ENCODE peak calls at places on chromosomes 11 and 22, in nine cellular contexts. One of them, this sample, is unnamed.
A peak's percentile ranks its signal among the peaks of the same experiment; 100 is the strongest.

GRCh38 chr11:122665882-122666281 is 10.4 kb downstream of the UBASH3B start:
- DNase-seq in A172: no peak
- DNase-seq in foreskin fibroblast: no peak
- DNase-seq in fibroblast of mammary gland: no peak
- DNase-seq in body of pancreas: no peak
- DNase-seq in activated T-cell treated with anti-CD3 and anti-CD28 coated beads for 1 hour: no peak
- DNase-seq in AG04450: no peak
- DNase-seq in stimulated activated CD8-positive, alpha-beta memory T cell treated with anti-CD3 and anti-CD28 coated beads, Interleukin-15, amount 100 ng/mL, for 48 hours: no peak
- DNase-seq in stimulated activated CD4-positive, alpha-beta T cell treated with anti-CD3 and anti-CD28 coated beads, Interleukin-4, amount 100 ng/mL, for 24 hours: no peak
- DNase-seq in this sample: no peak

GRCh38 chr22:49184736-49185135 is 642.9 kb downstream of the BRD1 start:
- DNase-seq in stimulated activated CD4-positive, alpha-beta T cell treated with anti-CD3 and anti-CD28 coated beads, Interleukin-4, amount 100 ng/mL, for 24 hours: no peak
- DNase-seq in activated T-cell treated with anti-CD3 and anti-CD28 coated beads for 1 hour: no peak
- DNase-seq in stimulated activated CD8-positive, alpha-beta memory T cell treated with anti-CD3 and anti-CD28 coated beads, Interleukin-15, amount 100 ng/mL, for 48 hours: no peak
- DNase-seq in foreskin fibroblast: no peak
- DNase-seq in body of pancreas: no peak
- DNase-seq in AG04450: no peak
- DNase-seq in A172: no peak
- DNase-seq in fibroblast of mammary gland: no peak
- DNase-seq in this sample: no peak

GRCh38 chr22:19554834-19555404 is 30.7 kb upstream of the CLDN5 start:
- DNase-seq in fibroblast of mammary gland: peak; percentile 14
- DNase-seq in A172: peak; percentile 28
- DNase-seq in body of pancreas: no peak
- DNase-seq in AG04450: no peak
- DNase-seq in foreskin fibroblast: no peak
- DNase-seq in stimulated activated CD8-positive, alpha-beta memory T cell treated with anti-CD3 and anti-CD28 coated beads, Interleukin-15, amount 100 ng/mL, for 48 hours: no peak
- DNase-seq in stimulated activated CD4-positive, alpha-beta T cell treated with anti-CD3 and anti-CD28 coated beads, Interleukin-4, amount 100 ng/mL, for 24 hours: no peak
- DNase-seq in activated T-cell treated with anti-CD3 and anti-CD28 coated beads for 1 hour: no peak
- DNase-seq in this sample: peak; percentile 31

GRCh38 chr11:118938491-118939411 is 13.0 kb upstream of the BCL9L start:
- DNase-seq in A172: peak; percentile 74
- DNase-seq in fibroblast of mammary gland: peak; percentile 52
- DNase-seq in AG04450: no peak
- DNase-seq in body of pancreas: no peak
- DNase-seq in stimulated activated CD4-positive, alpha-beta T cell treated with anti-CD3 and anti-CD28 coated beads, Interleukin-4, amount 100 ng/mL, for 24 hours: no peak
- DNase-seq in stimulated activated CD8-positive, alpha-beta memory T cell treated with anti-CD3 and anti-CD28 coated beads, Interleukin-15, amount 100 ng/mL, for 48 hours: no peak
- DNase-seq in foreskin fibroblast: no peak
- DNase-seq in activated T-cell treated with anti-CD3 and anti-CD28 coated beads for 1 hour: no peak
- DNase-seq in this sample: no peak

GRCh38 chr11:57424802-57425564 is 1.9 kb downstream of the SLC43A3 start:
- DNase-seq in activated T-cell treated with anti-CD3 and anti-CD28 coated beads for 1 hour: peak; percentile 65
- DNase-seq in A172: peak; percentile 94
- DNase-seq in body of pancreas: peak; percentile 52
- DNase-seq in stimulated activated CD4-positive, alpha-beta T cell treated with anti-CD3 and anti-CD28 coated beads, Interleukin-4, amount 100 ng/mL, for 24 hours: peak; percentile 93
- DNase-seq in AG04450: peak; percentile 66
- DNase-seq in stimulated activated CD8-positive, alpha-beta memory T cell treated with anti-CD3 and anti-CD28 coated beads, Interleukin-15, amount 100 ng/mL, for 48 hours: peak; percentile 89
- DNase-seq in fibroblast of mammary gland: peak; percentile 95
- DNase-seq in foreskin fibroblast: peak; percentile 83
- DNase-seq in this sample: peak; percentile 70

GRCh38 chr11:83836883-83837654 is 550.9 kb upstream of the CCDC90B start:
- DNase-seq in AG04450: no peak
- DNase-seq in foreskin fibroblast: no peak
- DNase-seq in stimulated activated CD4-positive, alpha-beta T cell treated with anti-CD3 and anti-CD28 coated beads, Interleukin-4, amount 100 ng/mL, for 24 hours: peak; percentile 4
- DNase-seq in A172: peak; percentile 65
- DNase-seq in fibroblast of mammary gland: peak; percentile 54
- DNase-seq in stimulated activated CD8-positive, alpha-beta memory T cell treated with anti-CD3 and anti-CD28 coated beads, Interleukin-15, amount 100 ng/mL, for 48 hours: no peak
- DNase-seq in activated T-cell treated with anti-CD3 and anti-CD28 coated beads for 1 hour: no peak
- DNase-seq in body of pancreas: peak; percentile 35
- DNase-seq in this sample: peak; percentile 35

GRCh38 chr22:40898850-40899357 is 37.0 kb upstream of the DNAJB7 start:
- DNase-seq in activated T-cell treated with anti-CD3 and anti-CD28 coated beads for 1 hour: no peak
- DNase-seq in foreskin fibroblast: peak; percentile 42
- DNase-seq in body of pancreas: no peak
- DNase-seq in A172: peak; percentile 49
- DNase-seq in fibroblast of mammary gland: peak; percentile 68
- DNase-seq in AG04450: peak; percentile 27
- DNase-seq in stimulated activated CD4-positive, alpha-beta T cell treated with anti-CD3 and anti-CD28 coated beads, Interleukin-4, amount 100 ng/mL, for 24 hours: peak; percentile 37
- DNase-seq in stimulated activated CD8-positive, alpha-beta memory T cell treated with anti-CD3 and anti-CD28 coated beads, Interleukin-15, amount 100 ng/mL, for 48 hours: no peak
- DNase-seq in this sample: peak; percentile 6

GRCh38 chr11:76329084-76329648 is 51.8 kb downstream of the THAP12 start:
- DNase-seq in body of pancreas: no peak
- DNase-seq in foreskin fibroblast: peak; percentile 27
- DNase-seq in fibroblast of mammary gland: peak; percentile 33
- DNase-seq in AG04450: peak; percentile 23
- DNase-seq in stimulated activated CD4-positive, alpha-beta T cell treated with anti-CD3 and anti-CD28 coated beads, Interleukin-4, amount 100 ng/mL, for 24 hours: no peak
- DNase-seq in activated T-cell treated with anti-CD3 and anti-CD28 coated beads for 1 hour: no peak
- DNase-seq in stimulated activated CD8-positive, alpha-beta memory T cell treated with anti-CD3 and anti-CD28 coated beads, Interleukin-15, amount 100 ng/mL, for 48 hours: no peak
- DNase-seq in A172: peak; percentile 30
- DNase-seq in this sample: no peak

GRCh38 chr11:116478676-116479075 is 294.1 kb downstream of the BUD13 start:
- DNase-seq in body of pancreas: no peak
- DNase-seq in stimulated activated CD8-positive, alpha-beta memory T cell treated with anti-CD3 and anti-CD28 coated beads, Interleukin-15, amount 100 ng/mL, for 48 hours: no peak
- DNase-seq in A172: no peak
- DNase-seq in fibroblast of mammary gland: no peak
- DNase-seq in activated T-cell treated with anti-CD3 and anti-CD28 coated beads for 1 hour: no peak
- DNase-seq in foreskin fibroblast: no peak
- DNase-seq in stimulated activated CD4-positive, alpha-beta T cell treated with anti-CD3 and anti-CD28 coated beads, Interleukin-4, amount 100 ng/mL, for 24 hours: no peak
- DNase-seq in AG04450: no peak
- DNase-seq in this sample: no peak

GRCh38 chr22:49997932-49998717 is 14.4 kb downstream of the IL17REL start:
- DNase-seq in stimulated activated CD8-positive, alpha-beta memory T cell treated with anti-CD3 and anti-CD28 coated beads, Interleukin-15, amount 100 ng/mL, for 48 hours: no peak
- DNase-seq in A172: no peak
- DNase-seq in AG04450: no peak
- DNase-seq in activated T-cell treated with anti-CD3 and anti-CD28 coated beads for 1 hour: no peak
- DNase-seq in body of pancreas: no peak
- DNase-seq in fibroblast of mammary gland: no peak
- DNase-seq in foreskin fibroblast: no peak
- DNase-seq in stimulated activated CD4-positive, alpha-beta T cell treated with anti-CD3 and anti-CD28 coated beads, Interleukin-4, amount 100 ng/mL, for 24 hours: no peak
- DNase-seq in this sample: no peak

GRCh38 chr11:47616726-47617416 is 22.7 kb upstream of the C1QTNF4 start:
- DNase-seq in stimulated activated CD4-positive, alpha-beta T cell treated with anti-CD3 and anti-CD28 coated beads, Interleukin-4, amount 100 ng/mL, for 24 hours: peak; percentile 9
- DNase-seq in AG04450: peak; percentile 69
- DNase-seq in stimulated activated CD8-positive, alpha-beta memory T cell treated with anti-CD3 and anti-CD28 coated beads, Interleukin-15, amount 100 ng/mL, for 48 hours: no peak
- DNase-seq in foreskin fibroblast: peak; percentile 72
- DNase-seq in activated T-cell treated with anti-CD3 and anti-CD28 coated beads for 1 hour: no peak
- DNase-seq in A172: peak; percentile 43
- DNase-seq in fibroblast of mammary gland: peak; percentile 85
- DNase-seq in body of pancreas: peak; percentile 27
- DNase-seq in this sample: no peak

GRCh38 chr22:46057762-46058420 is 80.9 kb upstream of the WNT7B start:
- DNase-seq in stimulated activated CD8-positive, alpha-beta memory T cell treated with anti-CD3 and anti-CD28 coated beads, Interleukin-15, amount 100 ng/mL, for 48 hours: no peak
- DNase-seq in AG04450: no peak
- DNase-seq in fibroblast of mammary gland: peak; percentile 83
- DNase-seq in foreskin fibroblast: no peak
- DNase-seq in A172: peak; percentile 75
- DNase-seq in activated T-cell treated with anti-CD3 and anti-CD28 coated beads for 1 hour: no peak
- DNase-seq in body of pancreas: peak; percentile 71
- DNase-seq in stimulated activated CD4-positive, alpha-beta T cell treated with anti-CD3 and anti-CD28 coated beads, Interleukin-4, amount 100 ng/mL, for 24 hours: peak; percentile 48
- DNase-seq in this sample: no peak

GRCh38 chr11:64619196-64619595 is 28.2 kb downstream of the SLC22A12 start:
- DNase-seq in foreskin fibroblast: no peak
- DNase-seq in fibroblast of mammary gland: no peak
- DNase-seq in activated T-cell treated with anti-CD3 and anti-CD28 coated beads for 1 hour: no peak
- DNase-seq in AG04450: no peak
- DNase-seq in A172: no peak
- DNase-seq in stimulated activated CD8-positive, alpha-beta memory T cell treated with anti-CD3 and anti-CD28 coated beads, Interleukin-15, amount 100 ng/mL, for 48 hours: no peak
- DNase-seq in stimulated activated CD4-positive, alpha-beta T cell treated with anti-CD3 and anti-CD28 coated beads, Interleukin-4, amount 100 ng/mL, for 24 hours: no peak
- DNase-seq in body of pancreas: no peak
- DNase-seq in this sample: no peak

GRCh38 chr11:71979094-71979493 is 19.6 kb upstream of the IL18BP start:
- DNase-seq in fibroblast of mammary gland: no peak
- DNase-seq in foreskin fibroblast: no peak
- DNase-seq in activated T-cell treated with anti-CD3 and anti-CD28 coated beads for 1 hour: no peak
- DNase-seq in AG04450: no peak
- DNase-seq in stimulated activated CD8-positive, alpha-beta memory T cell treated with anti-CD3 and anti-CD28 coated beads, Interleukin-15, amount 100 ng/mL, for 48 hours: no peak
- DNase-seq in stimulated activated CD4-positive, alpha-beta T cell treated with anti-CD3 and anti-CD28 coated beads, Interleukin-4, amount 100 ng/mL, for 24 hours: no peak
- DNase-seq in A172: no peak
- DNase-seq in body of pancreas: no peak
- DNase-seq in this sample: no peak

GRCh38 chr11:126444072-126444471 is 88.6 kb downstream of the ST3GAL4 start:
- DNase-seq in stimulated activated CD8-positive, alpha-beta memory T cell treated with anti-CD3 and anti-CD28 coated beads, Interleukin-15, amount 100 ng/mL, for 48 hours: no peak
- DNase-seq in A172: no peak
- DNase-seq in stimulated activated CD4-positive, alpha-beta T cell treated with anti-CD3 and anti-CD28 coated beads, Interleukin-4, amount 100 ng/mL, for 24 hours: no peak
- DNase-seq in activated T-cell treated with anti-CD3 and anti-CD28 coated beads for 1 hour: no peak
- DNase-seq in fibroblast of mammary gland: no peak
- DNase-seq in AG04450: no peak
- DNase-seq in foreskin fibroblast: no peak
- DNase-seq in body of pancreas: no peak
- DNase-seq in this sample: no peak

GRCh38 chr22:30802202-30803166 is 107.8 kb downstream of the OSBP2 start:
- DNase-seq in activated T-cell treated with anti-CD3 and anti-CD28 coated beads for 1 hour: peak; percentile 37
- DNase-seq in fibroblast of mammary gland: peak; percentile 82
- DNase-seq in A172: peak; percentile 63
- DNase-seq in body of pancreas: peak; percentile 90
- DNase-seq in stimulated activated CD4-positive, alpha-beta T cell treated with anti-CD3 and anti-CD28 coated beads, Interleukin-4, amount 100 ng/mL, for 24 hours: peak; percentile 62
- DNase-seq in stimulated activated CD8-positive, alpha-beta memory T cell treated with anti-CD3 and anti-CD28 coated beads, Interleukin-15, amount 100 ng/mL, for 48 hours: peak; percentile 62
- DNase-seq in AG04450: peak; percentile 74
- DNase-seq in foreskin fibroblast: peak; percentile 93
- DNase-seq in this sample: peak; percentile 74

GRCh38 chr11:115921986-115922385 is 417.8 kb upstream of the CADM1 start:
- DNase-seq in stimulated activated CD8-positive, alpha-beta memory T cell treated with anti-CD3 and anti-CD28 coated beads, Interleukin-15, amount 100 ng/mL, for 48 hours: no peak
- DNase-seq in AG04450: no peak
- DNase-seq in body of pancreas: no peak
- DNase-seq in foreskin fibroblast: no peak
- DNase-seq in activated T-cell treated with anti-CD3 and anti-CD28 coated beads for 1 hour: no peak
- DNase-seq in A172: no peak
- DNase-seq in fibroblast of mammary gland: no peak
- DNase-seq in stimulated activated CD4-positive, alpha-beta T cell treated with anti-CD3 and anti-CD28 coated beads, Interleukin-4, amount 100 ng/mL, for 24 hours: no peak
- DNase-seq in this sample: no peak

This sample was measured in H54.